ENCODE peak calls at places on chromosomes 3 and 15, in ten cellular contexts. One of them, this sample, is unnamed.

GRCh38 chr3:27869152-27869551 is 147.0 kb upstream of the EOMES start:
- DNase-seq in PC-3: no peak
- DNase-seq in SK-N-SH: no peak
- DNase-seq in astrocyte: no peak
- DNase-seq in H9: no peak
- DNase-seq in mammary epithelial cell: no peak
- DNase-seq in neuronal stem cell: no peak
- DNase-seq in H1: no peak
- DNase-seq in IMR-90: no peak
- DNase-seq in GM23248: no peak
- DNase-seq in this sample: no peak

GRCh38 chr3:123571264-123571972 is 13.4 kb downstream of the HACD2 start:
- DNase-seq in H9: peak
- DNase-seq in PC-3: no peak
- DNase-seq in SK-N-SH: no peak
- DNase-seq in astrocyte: no peak
- DNase-seq in mammary epithelial cell: no peak
- DNase-seq in GM23248: no peak
- DNase-seq in IMR-90: no peak
- DNase-seq in neuronal stem cell: no peak
- DNase-seq in H1: no peak
- DNase-seq in this sample: no peak

GRCh38 chr15:66220587-66220986 is 33.0 kb downstream of the MEGF11 start:
- DNase-seq in GM23248: no peak
- DNase-seq in mammary epithelial cell: no peak
- DNase-seq in SK-N-SH: no peak
- DNase-seq in PC-3: no peak
- DNase-seq in IMR-90: no peak
- DNase-seq in astrocyte: no peak
- DNase-seq in H1: no peak
- DNase-seq in neuronal stem cell: no peak
- DNase-seq in H9: no peak
- DNase-seq in this sample: no peak

GRCh38 chr3:42846682-42847522 is 28.8 kb downstream of the CYP8B1 start:
- DNase-seq in SK-N-SH: no peak
- DNase-seq in neuronal stem cell: no peak
- DNase-seq in H1: no peak
- DNase-seq in H9: no peak
- DNase-seq in mammary epithelial cell: no peak
- DNase-seq in IMR-90: no peak
- DNase-seq in PC-3: no peak
- DNase-seq in GM23248: no peak
- DNase-seq in astrocyte: no peak
- DNase-seq in this sample: no peak

GRCh38 chr15:97156739-97157265 is 803.7 kb upstream of the ARRDC4 start:
- DNase-seq in PC-3: no peak
- DNase-seq in SK-N-SH: no peak
- DNase-seq in IMR-90: no peak
- DNase-seq in astrocyte: no peak
- DNase-seq in GM23248: no peak
- DNase-seq in H1: no peak
- DNase-seq in H9: no peak
- DNase-seq in neuronal stem cell: no peak
- DNase-seq in mammary epithelial cell: no peak
- DNase-seq in this sample: no peak

GRCh38 chr15:68672251-68672650 is 93.5 kb downstream of the CORO2B start:
- DNase-seq in SK-N-SH: no peak
- DNase-seq in IMR-90: no peak
- DNase-seq in GM23248: no peak
- DNase-seq in PC-3: no peak
- DNase-seq in H1: no peak
- DNase-seq in H9: no peak
- DNase-seq in mammary epithelial cell: no peak
- DNase-seq in astrocyte: no peak
- DNase-seq in neuronal stem cell: no peak
- DNase-seq in this sample: no peak

GRCh38 chr15:64883997-64884511 is 27.6 kb upstream of the ANKDD1A start:
- DNase-seq in IMR-90: peak
- DNase-seq in neuronal stem cell: no peak
- DNase-seq in GM23248: peak
- DNase-seq in H1: no peak
- DNase-seq in astrocyte: peak
- DNase-seq in mammary epithelial cell: peak
- DNase-seq in SK-N-SH: peak
- DNase-seq in H9: peak
- DNase-seq in PC-3: peak
- DNase-seq in this sample: peak

GRCh38 chr3:66395635-66396034 is 105.2 kb downstream of the LRIG1 start:
- DNase-seq in H9: no peak
- DNase-seq in mammary epithelial cell: no peak
- DNase-seq in IMR-90: no peak
- DNase-seq in PC-3: no peak
- DNase-seq in neuronal stem cell: no peak
- DNase-seq in SK-N-SH: no peak
- DNase-seq in H1: no peak
- DNase-seq in astrocyte: no peak
- DNase-seq in GM23248: no peak
- DNase-seq in this sample: no peak

GRCh38 chr15:73844356-73844755 is 29.0 kb upstream of the TBC1D21 start:
- DNase-seq in GM23248: peak
- DNase-seq in H1: no peak
- DNase-seq in neuronal stem cell: no peak
- DNase-seq in mammary epithelial cell: no peak
- DNase-seq in astrocyte: peak
- DNase-seq in SK-N-SH: no peak
- DNase-seq in PC-3: no peak
- DNase-seq in H9: peak
- DNase-seq in IMR-90: peak
- DNase-seq in this sample: no peak

GRCh38 chr15:65077981-65078352 is 1.4 kb downstream of the KBTBD13 start:
- DNase-seq in neuronal stem cell: no peak
- DNase-seq in H9: peak
- DNase-seq in IMR-90: no peak
- DNase-seq in SK-N-SH: peak
- DNase-seq in PC-3: no peak
- DNase-seq in mammary epithelial cell: no peak
- DNase-seq in GM23248: peak
- DNase-seq in H1: peak
- DNase-seq in astrocyte: no peak
- DNase-seq in this sample: peak

GRCh38 chr3:73868688-73869315 is 244.1 kb upstream of the PDZRN3 start:
- DNase-seq in SK-N-SH: peak
- DNase-seq in H9: no peak
- DNase-seq in IMR-90: peak
- DNase-seq in PC-3: peak
- DNase-seq in neuronal stem cell: peak
- DNase-seq in mammary epithelial cell: peak
- DNase-seq in astrocyte: peak
- DNase-seq in GM23248: peak
- DNase-seq in H1: no peak
- DNase-seq in this sample: peak

GRCh38 chr3:44048196-44048924 is 193.3 kb upstream of the TOPAZ1 start:
- DNase-seq in PC-3: peak
- DNase-seq in H9: no peak
- DNase-seq in GM23248: no peak
- DNase-seq in astrocyte: peak
- DNase-seq in mammary epithelial cell: peak
- DNase-seq in H1: no peak
- DNase-seq in SK-N-SH: no peak
- DNase-seq in neuronal stem cell: no peak
- DNase-seq in IMR-90: no peak
- DNase-seq in this sample: peak

GRCh38 chr3:126956361-126956760 is 26.6 kb upstream of the PLXNA1 start:
- DNase-seq in neuronal stem cell: no peak
- DNase-seq in H1: no peak
- DNase-seq in IMR-90: no peak
- DNase-seq in PC-3: no peak
- DNase-seq in GM23248: no peak
- DNase-seq in H9: no peak
- DNase-seq in astrocyte: no peak
- DNase-seq in SK-N-SH: no peak
- DNase-seq in mammary epithelial cell: no peak
- DNase-seq in this sample: no peak
- H3K4me2 ChIP-seq in neuronal stem cell: no peak
- H3K4me2 ChIP-seq in H1: no peak
- H3K4me2 ChIP-seq in IMR-90: no peak
- H3K4me2 ChIP-seq in PC-3: no peak
- H3K4me2 ChIP-seq in GM23248: no peak
- H3K4me2 ChIP-seq in H9: no peak
- H3K4me2 ChIP-seq in astrocyte: no peak
- H3K4me2 ChIP-seq in SK-N-SH: no peak
- H3K4me2 ChIP-seq in mammary epithelial cell: no peak
- H3K4me2 ChIP-seq in this sample: no peak

DNA sequence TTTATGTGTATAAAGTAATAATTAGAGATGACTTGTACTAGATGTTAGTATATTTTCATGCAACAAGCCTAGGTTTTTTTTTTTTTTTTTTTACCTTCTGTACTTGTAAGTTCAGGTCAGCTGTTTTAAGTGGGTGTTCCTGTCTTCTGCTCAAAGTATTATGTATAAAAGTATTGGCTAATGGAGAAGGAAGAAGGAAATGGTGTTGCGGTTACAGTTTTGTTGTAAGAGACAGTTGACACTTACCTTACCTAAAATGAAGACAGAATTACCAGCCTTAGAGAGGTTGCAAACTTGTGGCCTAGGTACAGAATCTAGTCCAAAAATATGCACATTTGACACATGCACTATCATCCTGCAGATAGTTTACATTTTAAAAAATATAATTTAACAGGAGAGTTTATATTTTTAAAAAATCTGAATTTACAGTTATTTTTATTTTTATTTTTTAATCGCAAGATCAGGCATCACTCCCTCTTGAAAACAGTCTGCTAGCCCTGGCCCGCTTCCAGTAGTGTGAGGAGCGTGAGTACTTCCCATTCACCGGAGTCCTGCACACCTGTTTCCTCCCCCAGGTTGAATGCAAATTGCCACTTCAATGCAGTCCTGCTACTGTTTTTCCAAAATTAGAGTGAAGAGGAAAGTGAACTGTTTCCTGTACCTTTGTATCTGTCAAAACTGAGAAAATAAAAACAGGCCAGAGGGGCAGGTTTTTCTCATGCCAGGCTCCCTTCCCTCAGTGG is 224.3 kb upstream of the SOX2 start:
- DNase-seq in mammary epithelial cell: no peak
- DNase-seq in H1: no peak
- DNase-seq in PC-3: no peak
- DNase-seq in astrocyte: no peak
- DNase-seq in SK-N-SH: no peak
- DNase-seq in H9: no peak
- DNase-seq in GM23248: no peak
- DNase-seq in IMR-90: no peak
- DNase-seq in neuronal stem cell: no peak
- DNase-seq in this sample: no peak
- H2AFZ ChIP-seq in mammary epithelial cell: no peak
- H2AFZ ChIP-seq in H1: peak
- H2AFZ ChIP-seq in PC-3: no peak
- H2AFZ ChIP-seq in astrocyte: no peak
- H2AFZ ChIP-seq in SK-N-SH: no peak
- H2AFZ ChIP-seq in H9: no peak
- H2AFZ ChIP-seq in GM23248: no peak
- H2AFZ ChIP-seq in IMR-90: no peak
- H2AFZ ChIP-seq in neuronal stem cell: no peak
- H2AFZ ChIP-seq in this sample: no peak

GRCh38 chr15:51677453-51677852 is 3.9 kb upstream of the SCG3 start:
- DNase-seq in neuronal stem cell: no peak
- DNase-seq in GM23248: no peak
- DNase-seq in H9: no peak
- DNase-seq in astrocyte: no peak
- DNase-seq in PC-3: no peak
- DNase-seq in IMR-90: no peak
- DNase-seq in H1: no peak
- DNase-seq in mammary epithelial cell: no peak
- DNase-seq in SK-N-SH: no peak
- DNase-seq in this sample: no peak

GRCh38 chr15:51680316-51680715 is 987 bp upstream of the SCG3 start:
- DNase-seq in H9: no peak
- DNase-seq in H1: no peak
- DNase-seq in astrocyte: no peak
- DNase-seq in SK-N-SH: no peak
- DNase-seq in IMR-90: no peak
- DNase-seq in neuronal stem cell: no peak
- DNase-seq in PC-3: no peak
- DNase-seq in mammary epithelial cell: no peak
- DNase-seq in GM23248: no peak
- DNase-seq in this sample: no peak

GRCh38 chr15:51678081-51678480 is 3.2 kb upstream of the SCG3 start:
- DNase-seq in H1: no peak
- DNase-seq in mammary epithelial cell: peak
- DNase-seq in IMR-90: no peak
- DNase-seq in GM23248: peak
- DNase-seq in SK-N-SH: no peak
- DNase-seq in PC-3: peak
- DNase-seq in H9: no peak
- DNase-seq in astrocyte: no peak
- DNase-seq in neuronal stem cell: no peak
- DNase-seq in this sample: no peak

GRCh38 chr15:51681303-51681963 is at the start of gene SCG3:
- DNase-seq in mammary epithelial cell: peak
- DNase-seq in astrocyte: peak
- DNase-seq in IMR-90: peak
- DNase-seq in neuronal stem cell: peak
- DNase-seq in H1: peak
- DNase-seq in SK-N-SH: peak
- DNase-seq in GM23248: peak
- DNase-seq in H9: peak
- DNase-seq in PC-3: peak
- DNase-seq in this sample: peak
- H3K9ac ChIP-seq in mammary epithelial cell: no peak
- H3K9ac ChIP-seq in astrocyte: no peak
- H3K9ac ChIP-seq in IMR-90: no peak
- H3K9ac ChIP-seq in neuronal stem cell: peak
- H3K9ac ChIP-seq in H1: peak
- H3K9ac ChIP-seq in SK-N-SH: no peak
- H3K9ac ChIP-seq in GM23248: no peak
- H3K9ac ChIP-seq in H9: peak
- H3K9ac ChIP-seq in PC-3: no peak
- H3K9ac ChIP-seq in this sample: no peak

DNA sequence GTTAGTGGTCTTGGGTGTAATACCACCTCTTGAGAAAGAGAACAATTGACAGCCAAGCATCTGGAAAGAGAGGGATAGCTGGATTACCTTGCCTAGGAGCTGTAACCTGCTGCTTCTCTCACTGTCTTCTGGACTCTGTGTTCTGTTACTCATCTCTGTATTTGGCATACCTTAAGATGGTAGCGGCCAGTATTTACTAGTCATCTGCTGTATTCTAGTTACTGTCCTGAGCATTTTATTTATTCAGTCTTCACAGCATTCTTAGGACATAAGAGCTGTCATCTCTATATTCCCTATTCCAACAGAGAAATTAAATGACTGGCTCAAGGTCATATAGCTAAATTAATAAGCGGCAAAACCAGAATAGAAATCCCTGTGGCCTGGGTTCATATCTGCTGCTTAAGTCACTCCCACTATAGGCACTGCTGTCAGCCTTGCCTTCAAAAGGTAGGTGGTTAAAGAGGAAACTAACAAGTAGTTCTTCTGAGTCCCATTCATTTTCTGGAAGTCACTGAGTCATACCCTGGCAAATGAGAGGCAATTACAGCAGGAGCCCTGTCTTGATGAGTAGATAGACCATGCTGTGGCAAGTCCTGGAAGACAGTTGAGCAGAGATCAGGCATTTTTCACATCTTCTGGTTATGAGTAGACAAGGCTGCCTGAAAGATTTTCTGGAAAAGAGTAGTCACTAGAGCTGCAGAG is 68.2 kb downstream of the RAB7A start:
- DNase-seq in GM23248: peak
- DNase-seq in astrocyte: peak
- DNase-seq in mammary epithelial cell: peak
- DNase-seq in IMR-90: peak
- DNase-seq in H9: no peak
- DNase-seq in H1: no peak
- DNase-seq in neuronal stem cell: no peak
- DNase-seq in PC-3: peak
- DNase-seq in SK-N-SH: no peak
- DNase-seq in this sample: peak
- H3K4me2 ChIP-seq in GM23248: peak
- H3K4me2 ChIP-seq in astrocyte: peak
- H3K4me2 ChIP-seq in mammary epithelial cell: peak
- H3K4me2 ChIP-seq in IMR-90: peak
- H3K4me2 ChIP-seq in H9: no peak
- H3K4me2 ChIP-seq in H1: no peak
- H3K4me2 ChIP-seq in neuronal stem cell: no peak
- H3K4me2 ChIP-seq in PC-3: no peak
- H3K4me2 ChIP-seq in SK-N-SH: peak
- H3K4me2 ChIP-seq in this sample: no peak

This sample was measured in trophoblast cell.